ENCODE peak calls at places on chromosomes 5 and 9, in eight cellular contexts. H is GM06990, W is adrenal gland, O is WTC11, F is mesothelial cell of epicardium, Y is GM12865, J is dorsolateral prefrontal cortex, T is upper lobe of right lung. K is an unnamed sample.

GRCh38 chr5:168706655-168707069 is 127.5 kb upstream of the PANK3 start:
- DNase-seq in T (no peak), J (peak; percentile 50), H (no peak), O (peak; percentile 63), W (peak; percentile 29), F (no peak), Y (peak; percentile 53), K (no peak)

GRCh38 chr9:78707481-78707977 is 410.6 kb downstream of the PSAT1 start:
- DNase-seq in T (no peak), O (no peak), H (peak; percentile 34), F (no peak), Y (peak; percentile 36), W (no peak), J (no peak), K (peak; percentile 32)

GRCh38 chr5:55899344-55899743 is 48.2 kb downstream of the IL31RA start:
- DNase-seq in O (no peak), Y (no peak), J (no peak), H (no peak), T (no peak), F (no peak), W (no peak), K (no peak)

GRCh38 chr9:98771209-98771874 is 25.0 kb downstream of the ANKS6 start:
- DNase-seq in H (no peak), J (no peak), Y (no peak), O (no peak), T (no peak), W (no peak), F (no peak), K (no peak)

GRCh38 chr9:131264231-131264630 is 12.1 kb downstream of the FAM78A start:
- DNase-seq in W (no peak), T (no peak), H (no peak), O (no peak), Y (no peak), J (no peak), F (no peak), K (no peak)

GRCh38 chr5:96408276-96408777 is 24.7 kb downstream of the PCSK1 start:
- DNase-seq in F (no peak), H (no peak), J (no peak), T (no peak), O (no peak), W (no peak), Y (no peak), K (no peak)

GRCh38 chr5:55440188-55440646 is 94.5 kb downstream of the PLPP1 start:
- DNase-seq in J (no peak), H (no peak), T (no peak), F (no peak), O (no peak), W (no peak), Y (no peak), K (peak; percentile 13)

GRCh38 chr9:73979894-73980264 is 517.3 kb upstream of the RORB start:
- DNase-seq in F (no peak), J (no peak), Y (no peak), T (no peak), O (no peak), W (no peak), H (no peak), K (no peak)

GRCh38 chr9:83966209-83966582 is 13.8 kb downstream of the HNRNPK start:
- DNase-seq in F (no peak), Y (peak; percentile 18), T (no peak), J (no peak), H (no peak), W (peak; percentile 33), O (no peak), K (no peak)

GRCh38 chr5:10724799-10725507 is 36.1 kb downstream of the DAP start:
- DNase-seq in H (no peak), Y (no peak), F (no peak), J (no peak), W (peak; percentile 68), T (no peak), O (peak; percentile 24), K (no peak)

GRCh38 chr5:120464627-120465280 is 654 bp downstream of the PRR16 start:
- DNase-seq in J (no peak), Y (no peak), W (peak; percentile 36), F (no peak), H (peak; percentile 18), O (peak; percentile 35), T (peak; percentile 63), K (peak; percentile 44)

GRCh38 chr5:138953370-138954256 is 78.5 kb upstream of the LRRTM2 start:
- DNase-seq in O (no peak), Y (no peak), H (no peak), F (no peak), T (peak; percentile 88), W (peak; percentile 94), J (peak; percentile 95), K (peak; percentile 45)

GRCh38 chr5:43515678-43516048 is 715 bp upstream of the C5orf34 start:
- DNase-seq in O (no peak), J (no peak), T (no peak), H (no peak), Y (peak; percentile 3), F (no peak), W (no peak), K (no peak)

GRCh38 chr9:79945495-79945894 is 373.7 kb downstream of the TLE4 start:
- DNase-seq in H (no peak), T (no peak), F (no peak), W (no peak), Y (no peak), O (no peak), J (no peak), K (no peak)

GRCh38 chr5:173631478-173631877 is 15.0 kb upstream of the BOD1 start:
- DNase-seq in F (no peak), H (no peak), J (no peak), Y (no peak), W (no peak), T (no peak), O (no peak), K (no peak)

GRCh38 chr9:73116030-73116429 is 35.6 kb upstream of the ANXA1 start:
- DNase-seq in O (no peak), Y (no peak), H (no peak), T (no peak), W (no peak), J (no peak), F (no peak), K (no peak)

GRCh38 chr5:105872569-105873270 is 1798.0 kb downstream of the EFNA5 start:
- DNase-seq in J (no peak), F (no peak), O (no peak), Y (no peak), W (no peak), T (no peak), H (no peak), K (no peak)

GRCh38 chr5:105878402-105878801 is 1792.3 kb downstream of the EFNA5 start:
- DNase-seq in H (no peak), Y (no peak), O (no peak), J (no peak), F (no peak), T (no peak), W (no peak), K (no peak)

GRCh38 chr5:105882956-105883481 is 1787.7 kb downstream of the EFNA5 start:
- DNase-seq in O (no peak), J (no peak), H (no peak), F (no peak), T (no peak), Y (no peak), W (no peak), K (no peak)

DNA sequence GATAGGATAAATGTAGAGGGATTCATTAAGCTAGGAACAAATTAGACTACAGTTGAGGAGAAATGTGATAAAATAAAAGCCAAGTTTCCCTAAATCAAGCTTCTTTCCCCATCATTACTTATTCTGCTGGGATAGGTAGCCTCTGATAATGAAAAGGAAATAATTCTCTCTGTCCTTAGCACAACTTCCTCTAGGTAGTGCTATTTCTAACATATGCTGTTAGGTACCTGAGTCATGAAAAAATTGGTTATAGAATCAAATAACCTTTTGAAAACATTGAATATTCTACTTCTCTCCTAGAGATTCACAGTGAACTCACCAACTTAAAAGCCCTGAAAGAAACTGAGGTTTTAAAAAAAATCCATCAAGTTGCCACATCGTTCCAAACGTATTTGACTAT is 1793.1 kb downstream of the EFNA5 start:
- DNase-seq in Y (no peak), H (no peak), O (no peak), W (no peak), J (no peak), F (no peak), T (no peak), K (no peak)
- TF ChIP-seq CTCF in Y (no peak), H (no peak), O (no peak), W (no peak), J (no peak), F (no peak), T (no peak), K (no peak)

GRCh38 chr5:87048156-87048555 is 219.5 kb upstream of the RASA1 start:
- DNase-seq in T (no peak), Y (peak; percentile 21), H (no peak), W (no peak), F (no peak), J (no peak), O (no peak), K (no peak)
- TF ChIP-seq CTCF in T (no peak), Y (no peak), H (no peak), W (no peak), F (no peak), J (no peak), O (no peak), K (no peak)

GRCh38 chr9:19375536-19375935 is 4.5 kb downstream of the RPS6 start:
- DNase-seq in Y (no peak), H (no peak), J (no peak), W (no peak), T (no peak), F (no peak), O (no peak), K (no peak)
- TF ChIP-seq CTCF in Y (no peak), H (no peak), J (no peak), W (no peak), T (no peak), F (no peak), O (no peak), K (no peak)

DNA sequence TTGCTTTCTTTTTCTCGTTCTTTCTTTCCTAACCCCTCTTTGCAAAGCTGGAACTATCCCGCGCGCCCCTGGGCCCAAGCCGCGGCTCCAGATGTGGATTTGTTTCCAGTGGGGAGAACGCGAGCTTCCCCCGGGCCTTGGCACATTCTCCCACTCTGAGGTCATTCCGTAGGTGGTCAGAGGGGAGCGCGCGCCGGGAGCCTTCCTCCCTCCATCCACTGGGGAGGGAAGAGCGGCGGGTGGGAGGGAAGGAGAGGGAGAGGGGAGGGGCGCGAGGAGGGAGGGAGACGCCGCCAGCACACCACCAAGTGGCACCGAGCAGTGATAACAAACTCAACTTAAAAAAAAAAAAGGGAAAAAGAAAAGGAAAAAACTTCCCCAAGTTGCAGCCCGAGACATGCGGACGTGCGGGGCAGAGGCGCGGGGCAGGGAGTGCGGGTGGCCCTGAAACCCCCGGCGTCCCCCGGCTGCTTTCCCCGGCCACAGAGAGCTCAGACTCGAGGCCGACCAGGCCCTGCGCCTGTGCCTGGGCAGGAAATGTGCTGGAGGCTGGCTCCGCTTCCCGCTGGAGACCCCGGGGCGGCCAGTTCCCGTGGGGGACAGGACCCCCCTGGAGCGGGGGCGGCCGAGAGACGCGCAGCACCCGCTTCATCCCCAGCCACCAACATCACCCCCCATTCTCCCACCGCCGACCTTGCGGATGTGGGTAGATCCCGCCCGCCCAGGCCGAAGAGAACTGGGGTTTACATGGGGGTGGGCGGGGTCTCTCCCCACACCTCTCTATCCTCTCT is 3.1 kb downstream of the IER5L start:
- DNase-seq in Y (peak; percentile 36), O (peak; percentile 48), W (peak; percentile 82), H (peak; percentile 43), J (peak; percentile 72), T (peak; percentile 89), F (peak; percentile 50), K (peak; percentile 63)
- TF ChIP-seq CTCF in Y (no peak), O (no peak), W (no peak), H (peak; percentile 1), J (peak; percentile 18), T (no peak), F (no peak), K (no peak)

K was measured in GM20000.